ENCODE peak calls at places on chromosomes 16 and 17, in four cellular contexts. T is fibroblast of mammary gland, L is NCI-H345, A is mucosa of descending colon. Z is an unnamed sample.
A peak's percentile ranks its signal among the peaks of the same experiment; 100 is the strongest.

GRCh38 chr16:88116121-88116900 is 165.1 kb downstream of the BANP start:
- DNase-seq in A (no peak), L (peak; percentile 26), T (peak; percentile 39), Z (no peak)

GRCh38 chr17:4658478-4659305 is 17.2 kb upstream of the ALOX15 start:
- DNase-seq in T (peak; percentile 28), A (no peak), L (no peak), Z (no peak)

GRCh38 chr17:6027342-6028024 is 42.7 kb upstream of the WSCD1 start:
- DNase-seq in L (no peak), A (no peak), T (no peak), Z (no peak)

GRCh38 chr17:7060165-7060890 is 16.4 kb upstream of the SLC16A11 start:
- DNase-seq in L (no peak), A (no peak), T (peak; percentile 87), Z (no peak)

GRCh38 chr17:15744885-15745284 is 12.8 kb downstream of the TBC1D26 start:
- DNase-seq in T (no peak), A (no peak), L (peak; percentile 89), Z (no peak)

GRCh38 chr17:63482509-63482908 is 5.6 kb downstream of the ACE start:
- DNase-seq in T (no peak), L (no peak), A (no peak), Z (no peak)

GRCh38 chr17:76558210-76559095 is 18.6 kb downstream of the PRCD start:
- DNase-seq in T (no peak), L (peak; percentile 35), A (no peak), Z (no peak)

GRCh38 chr17:27888945-27889344 is 4.2 kb downstream of the LYRM9 start:
- DNase-seq in T (no peak), A (no peak), L (no peak), Z (no peak)

GRCh38 chr17:38705803-38706624 is 941 bp downstream of the MLLT6 start:
- DNase-seq in L (peak; percentile 32), A (peak; percentile 70), T (peak; percentile 50), Z (no peak)

GRCh38 chr17:66351701-66352100 is 49.3 kb downstream of the PRKCA start:
- DNase-seq in A (no peak), T (no peak), L (no peak), Z (no peak)

GRCh38 chr17:77466596-77467223 is 325.9 kb downstream of the SEC14L1 start:
- DNase-seq in A (no peak), T (no peak), L (no peak), Z (no peak)

GRCh38 chr17:69677130-69677529 is 262.6 kb downstream of the MAP2K6 start:
- DNase-seq in T (peak; percentile 12), L (no peak), A (no peak), Z (no peak)

GRCh38 chr16:80806957-80807356 is 2.6 kb upstream of the CDYL2 start:
- DNase-seq in L (no peak), A (no peak), T (peak; percentile 76), Z (peak; percentile 9)

GRCh38 chr16:30656974-30657865 is 1.0 kb upstream of the FBRS start:
- DNase-seq in T (no peak), L (no peak), A (no peak), Z (no peak)

GRCh38 chr17:13420294-13421277 is 181.1 kb downstream of the HS3ST3A1 start:
- DNase-seq in A (no peak), T (peak; percentile 95), L (no peak), Z (peak; percentile 24)

GRCh38 chr16:54118846-54119245 is 167.7 kb downstream of the IRX3 start:
- DNase-seq in T (peak; percentile 59), L (no peak), A (no peak), Z (no peak)

GRCh38 chr17:44198721-44199552 is 747 bp downstream of the ATXN7L3 start:
- DNase-seq in A (peak; percentile 71), L (peak; percentile 66), T (no peak), Z (no peak)

GRCh38 chr17:77319211-77320031 is 178.7 kb downstream of the SEC14L1 start:
- DNase-seq in A (peak; percentile 92), L (no peak), T (peak; percentile 91), Z (peak; percentile 49)

GRCh38 chr16:31707743-31708335 is 165.8 kb upstream of the ZNF267 start:
- DNase-seq in T (no peak), L (no peak), A (no peak), Z (no peak)

GRCh38 chr16:20072524-20073202 is 1.0 kb downstream of the GPR139 start:
- DNase-seq in A (no peak), T (no peak), L (no peak), Z (no peak)

GRCh38 chr17:61926831-61927210 is 961 bp downstream of the INTS2 start:
- DNase-seq in L (no peak), T (peak; percentile 39), A (no peak), Z (no peak)

GRCh38 chr17:74960739-74961342 is 11.7 kb downstream of the HID1 start:
- DNase-seq in T (peak; percentile 15), A (peak; percentile 81), L (no peak), Z (no peak)

GRCh38 chr17:76085731-76086366 is 6.9 kb downstream of the ZACN start:
- DNase-seq in A (no peak), L (no peak), T (no peak), Z (no peak)

GRCh38 chr17:38604479-38605229 is 1.1 kb downstream of the SRCIN1 start:
- DNase-seq in L (peak; percentile 23), T (no peak), A (no peak), Z (no peak)

GRCh38 chr17:45953561-45953960 is 45.5 kb upstream of the STH start:
- DNase-seq in T (no peak), A (no peak), L (no peak), Z (no peak)

GRCh38 chr17:48740537-48740936 is 12.0 kb upstream of the HOXB13 start:
- DNase-seq in T (no peak), A (no peak), L (no peak), Z (no peak)

GRCh38 chr16:27367463-27368357 is 34.3 kb upstream of the IL21R start:
- DNase-seq in T (peak; percentile 76), A (peak; percentile 90), L (peak; percentile 19), Z (no peak)

GRCh38 chr16:81521141-81521626 is 76.6 kb downstream of the CMIP start:
- DNase-seq in T (no peak), L (no peak), A (peak; percentile 66), Z (no peak)

Z was measured in BJ.